ENCODE peak calls at places on chromosomes 2 and 18, in seven cellular contexts. One of them, this sample, is unnamed.

GRCh38 chr2:108169982-108170625 is 69.7 kb upstream of the SULT1C3 start:
- DNase-seq in GM23338: peak
- DNase-seq in lung microvascular endothelial cell: peak
- DNase-seq in choroid plexus epithelial cell: peak
- DNase-seq in Right ventricle myocardium superior: no peak
- DNase-seq in NCI-H460: peak
- DNase-seq in GM13976: no peak
- DNase-seq in this sample: no peak

GRCh38 chr2:241895732-241896641 is 26.5 kb downstream of the RTP5 start:
- DNase-seq in GM23338: no peak
- DNase-seq in lung microvascular endothelial cell: peak
- DNase-seq in choroid plexus epithelial cell: peak
- DNase-seq in Right ventricle myocardium superior: no peak
- DNase-seq in NCI-H460: no peak
- DNase-seq in GM13976: no peak
- DNase-seq in this sample: no peak

GRCh38 chr2:207087046-207087902 is 78.5 kb downstream of the KLF7 start:
- DNase-seq in GM23338: no peak
- DNase-seq in lung microvascular endothelial cell: no peak
- DNase-seq in choroid plexus epithelial cell: no peak
- DNase-seq in Right ventricle myocardium superior: no peak
- DNase-seq in NCI-H460: no peak
- DNase-seq in GM13976: no peak
- DNase-seq in this sample: no peak

GRCh38 chr2:166632616-166633015 is 138.6 kb upstream of the SCN7A start:
- DNase-seq in GM23338: peak
- DNase-seq in lung microvascular endothelial cell: no peak
- DNase-seq in choroid plexus epithelial cell: peak
- DNase-seq in Right ventricle myocardium superior: no peak
- DNase-seq in NCI-H460: no peak
- DNase-seq in GM13976: no peak
- DNase-seq in this sample: no peak

GRCh38 chr2:231367178-231367577 is 28.3 kb upstream of the B3GNT7 start:
- DNase-seq in GM23338: no peak
- DNase-seq in lung microvascular endothelial cell: no peak
- DNase-seq in choroid plexus epithelial cell: no peak
- DNase-seq in Right ventricle myocardium superior: no peak
- DNase-seq in NCI-H460: no peak
- DNase-seq in GM13976: no peak
- DNase-seq in this sample: no peak

GRCh38 chr2:27378096-27378808 is 2.3 kb downstream of the ZNF513 start:
- DNase-seq in GM23338: peak
- DNase-seq in lung microvascular endothelial cell: no peak
- DNase-seq in choroid plexus epithelial cell: peak
- DNase-seq in Right ventricle myocardium superior: peak
- DNase-seq in NCI-H460: no peak
- DNase-seq in GM13976: no peak
- DNase-seq in this sample: peak

GRCh38 chr18:22613058-22613690 is 195.5 kb upstream of the CTAGE1 start:
- DNase-seq in GM23338: no peak
- DNase-seq in lung microvascular endothelial cell: no peak
- DNase-seq in choroid plexus epithelial cell: no peak
- DNase-seq in Right ventricle myocardium superior: peak
- DNase-seq in NCI-H460: no peak
- DNase-seq in GM13976: no peak
- DNase-seq in this sample: no peak

GRCh38 chr2:223868005-223868404 is 30.6 kb upstream of the AP1S3 start:
- DNase-seq in GM23338: no peak
- DNase-seq in lung microvascular endothelial cell: no peak
- DNase-seq in choroid plexus epithelial cell: no peak
- DNase-seq in Right ventricle myocardium superior: no peak
- DNase-seq in NCI-H460: no peak
- DNase-seq in GM13976: no peak
- DNase-seq in this sample: no peak

GRCh38 chr18:39909706-39910105 is 2045.3 kb upstream of the PIK3C3 start:
- DNase-seq in GM23338: no peak
- DNase-seq in lung microvascular endothelial cell: no peak
- DNase-seq in choroid plexus epithelial cell: peak
- DNase-seq in Right ventricle myocardium superior: no peak
- DNase-seq in NCI-H460: no peak
- DNase-seq in GM13976: no peak
- DNase-seq in this sample: no peak

GRCh38 chr2:38187416-38188127 is 111.6 kb upstream of the CYP1B1 start:
- DNase-seq in GM23338: no peak
- DNase-seq in lung microvascular endothelial cell: peak
- DNase-seq in choroid plexus epithelial cell: peak
- DNase-seq in Right ventricle myocardium superior: peak
- DNase-seq in NCI-H460: no peak
- DNase-seq in GM13976: no peak
- DNase-seq in this sample: peak

GRCh38 chr2:43537137-43537536 is 58.7 kb downstream of the THADA start:
- DNase-seq in GM23338: no peak
- DNase-seq in lung microvascular endothelial cell: no peak
- DNase-seq in choroid plexus epithelial cell: peak
- DNase-seq in Right ventricle myocardium superior: no peak
- DNase-seq in NCI-H460: no peak
- DNase-seq in GM13976: no peak
- DNase-seq in this sample: no peak

GRCh38 chr2:8624855-8625398 is 56.9 kb upstream of the ID2 start:
- DNase-seq in GM23338: no peak
- DNase-seq in lung microvascular endothelial cell: no peak
- DNase-seq in choroid plexus epithelial cell: no peak
- DNase-seq in Right ventricle myocardium superior: no peak
- DNase-seq in NCI-H460: no peak
- DNase-seq in GM13976: no peak
- DNase-seq in this sample: no peak

GRCh38 chr2:236536727-236537398 is 32.8 kb upstream of the ACKR3 start:
- DNase-seq in GM23338: no peak
- DNase-seq in lung microvascular endothelial cell: no peak
- DNase-seq in choroid plexus epithelial cell: no peak
- DNase-seq in Right ventricle myocardium superior: no peak
- DNase-seq in NCI-H460: no peak
- DNase-seq in GM13976: peak
- DNase-seq in this sample: no peak

GRCh38 chr2:1599301-1600085 is 144.8 kb downstream of the PXDN start:
- DNase-seq in GM23338: no peak
- DNase-seq in lung microvascular endothelial cell: no peak
- DNase-seq in choroid plexus epithelial cell: no peak
- DNase-seq in Right ventricle myocardium superior: no peak
- DNase-seq in NCI-H460: no peak
- DNase-seq in GM13976: no peak
- DNase-seq in this sample: no peak

GRCh38 chr2:55459741-55460274 is 40.2 kb upstream of the CCDC88A start:
- DNase-seq in GM23338: no peak
- DNase-seq in lung microvascular endothelial cell: no peak
- DNase-seq in choroid plexus epithelial cell: no peak
- DNase-seq in Right ventricle myocardium superior: no peak
- DNase-seq in NCI-H460: no peak
- DNase-seq in GM13976: no peak
- DNase-seq in this sample: no peak

GRCh38 chr2:230170532-230170931 is 49.3 kb downstream of the SP110 start:
- DNase-seq in GM23338: no peak
- DNase-seq in lung microvascular endothelial cell: peak
- DNase-seq in choroid plexus epithelial cell: peak
- DNase-seq in Right ventricle myocardium superior: no peak
- DNase-seq in NCI-H460: peak
- DNase-seq in GM13976: no peak
- DNase-seq in this sample: no peak

GRCh38 chr2:178193496-178193822 is 853 bp upstream of the OSBPL6 start:
- DNase-seq in GM23338: no peak
- DNase-seq in lung microvascular endothelial cell: no peak
- DNase-seq in choroid plexus epithelial cell: no peak
- DNase-seq in Right ventricle myocardium superior: no peak
- DNase-seq in NCI-H460: no peak
- DNase-seq in GM13976: no peak
- DNase-seq in this sample: no peak

GRCh38 chr2:149988361-149988760 is 400.8 kb upstream of the MMADHC start:
- DNase-seq in GM23338: no peak
- DNase-seq in lung microvascular endothelial cell: no peak
- DNase-seq in choroid plexus epithelial cell: no peak
- DNase-seq in Right ventricle myocardium superior: no peak
- DNase-seq in NCI-H460: no peak
- DNase-seq in GM13976: no peak
- DNase-seq in this sample: no peak

GRCh38 chr2:189367343-189367742 is 73.9 kb upstream of the WDR75 start:
- DNase-seq in GM23338: no peak
- DNase-seq in lung microvascular endothelial cell: no peak
- DNase-seq in choroid plexus epithelial cell: no peak
- DNase-seq in Right ventricle myocardium superior: no peak
- DNase-seq in NCI-H460: no peak
- DNase-seq in GM13976: no peak
- DNase-seq in this sample: no peak

GRCh38 chr18:37565985-37566478 is 434 bp upstream of the CELF4 start:
- DNase-seq in GM23338: peak
- DNase-seq in lung microvascular endothelial cell: peak
- DNase-seq in choroid plexus epithelial cell: peak
- DNase-seq in Right ventricle myocardium superior: peak
- DNase-seq in NCI-H460: peak
- DNase-seq in GM13976: peak
- DNase-seq in this sample: peak

This sample was measured in psoas muscle.